ENCODE peak calls at places on chromosomes 12 and 14, in seven cellular contexts. W, M, S, L, I, N and R are unnamed samples.
A peak's percentile ranks its signal among the peaks of the same experiment; 100 is the strongest.

GRCh38 chr14:55706893-55707292 is 126.9 kb downstream of the KTN1 start:
- DNase-seq in S (peak; percentile 60), L (no peak), I (no peak), N (no peak), M (no peak), W (no peak), R (no peak)

GRCh38 chr14:55333785-55334485 is 62.7 kb downstream of the FBXO34 start:
- DNase-seq in I (no peak), W (no peak), S (peak; percentile 45), L (no peak), M (no peak), N (no peak), R (peak; percentile 32)

GRCh38 chr12:39813776-39814175 is 194.2 kb upstream of the ABCD2 start:
- DNase-seq in I (no peak), S (no peak), M (no peak), W (no peak), N (no peak), L (no peak), R (no peak)

GRCh38 chr12:63874897-63875296 is 30.4 kb downstream of the SRGAP1 start:
- DNase-seq in W (no peak), S (no peak), I (no peak), N (no peak), L (no peak), M (no peak), R (no peak)

GRCh38 chr12:8057839-8058238 is 8.3 kb downstream of the C3AR1 start:
- DNase-seq in W (no peak), N (no peak), M (no peak), S (no peak), I (no peak), L (no peak), R (peak; percentile 38)

GRCh38 chr12:67355428-67356385 is 86.5 kb downstream of the CAND1 start:
- DNase-seq in W (peak; percentile 34), M (peak; percentile 79), N (peak; percentile 46), I (peak; percentile 40), L (peak; percentile 83), S (peak; percentile 70), R (peak; percentile 73)

GRCh38 chr14:99425272-99425681 is 55.4 kb downstream of the SETD3 start:
- DNase-seq in N (no peak), I (no peak), S (no peak), M (no peak), W (no peak), L (no peak), R (no peak)

GRCh38 chr12:97308576-97309198 is 153.9 kb upstream of the RMST start:
- DNase-seq in M (peak; percentile 24), I (no peak), S (peak; percentile 65), N (peak; percentile 49), W (peak; percentile 46), L (peak; percentile 60), R (peak; percentile 58)

GRCh38 chr12:108304633-108305032 is 34.5 kb downstream of the CMKLR1 start:
- DNase-seq in L (peak; percentile 60), M (no peak), W (no peak), N (no peak), I (peak; percentile 47), S (no peak), R (peak; percentile 37)

GRCh38 chr14:23910081-23910875 is 43.3 kb upstream of the DHRS4 start:
- DNase-seq in S (peak; percentile 79), L (peak; percentile 94), W (peak; percentile 38), N (no peak), M (peak; percentile 69), I (peak; percentile 73), R (peak; percentile 68)

GRCh38 chr12:3542911-3543310 is 51.9 kb downstream of the PRMT8 start:
- DNase-seq in M (no peak), I (no peak), W (no peak), N (no peak), S (peak; percentile 11), L (no peak), R (peak; percentile 26)

GRCh38 chr14:68444449-68445168 is 348.3 kb downstream of the ZFP36L1 start:
- DNase-seq in W (no peak), L (no peak), M (no peak), S (peak; percentile 64), N (no peak), I (no peak), R (no peak)

GRCh38 chr12:58414398-58414871 is 473.1 kb downstream of the ATP23 start:
- DNase-seq in N (no peak), M (no peak), L (no peak), W (no peak), S (peak; percentile 94), I (no peak), R (peak; percentile 22)

GRCh38 chr12:97404549-97404948 is 58.1 kb upstream of the RMST start:
- DNase-seq in S (peak; percentile 64), M (peak; percentile 78), L (peak; percentile 85), N (peak; percentile 53), I (peak; percentile 61), W (peak; percentile 10), R (peak; percentile 69)

GRCh38 chr12:74770552-74770951 is 232.9 kb downstream of the ATXN7L3B start:
- DNase-seq in L (no peak), M (no peak), N (no peak), W (no peak), S (peak; percentile 24), I (no peak), R (no peak)

GRCh38 chr12:82866946-82867345 is 180.2 kb downstream of the TMTC2 start:
- DNase-seq in M (no peak), L (no peak), S (no peak), N (no peak), W (no peak), I (peak; percentile 12), R (no peak)

GRCh38 chr12:2958432-2959193 is 584 bp upstream of the TEAD4 start:
- DNase-seq in S (peak; percentile 80), M (peak; percentile 46), I (peak; percentile 89), N (peak; percentile 19), W (peak; percentile 33), L (peak; percentile 61), R (peak; percentile 73)

GRCh38 chr12:116303076-116303465 is 25.6 kb upstream of the MED13L start:
- DNase-seq in S (no peak), M (no peak), L (no peak), I (no peak), N (no peak), W (no peak), R (no peak)

GRCh38 chr14:29925106-29925722 is 2.4 kb downstream of the PRKD1 start:
- DNase-seq in M (peak; percentile 26), W (no peak), S (no peak), N (no peak), L (peak; percentile 65), I (no peak), R (no peak)

GRCh38 chr12:110537605-110538409 is 35.7 kb downstream of the RAD9B start:
- DNase-seq in N (no peak), L (no peak), I (no peak), W (no peak), M (no peak), S (no peak), R (peak; percentile 12)

GRCh38 chr12:132219323-132219722 is 75.1 kb downstream of the NOC4L start:
- DNase-seq in S (no peak), N (no peak), L (no peak), M (no peak), I (no peak), W (no peak), R (no peak)

GRCh38 chr12:112555621-112556233 is 137.0 kb downstream of the PTPN11 start:
- DNase-seq in N (no peak), S (peak; percentile 22), M (no peak), L (peak; percentile 49), W (no peak), I (no peak), R (no peak)

GRCh38 chr12:69916541-69917270 is 91.7 kb downstream of the MYRFL start:
- DNase-seq in I (no peak), L (no peak), M (no peak), S (no peak), W (no peak), N (no peak), R (peak; percentile 52)
- H3K4me3 ChIP-seq in I (no peak overlapping the region), L (no peak overlapping the region), M (no peak overlapping the region), S (no peak overlapping the region), W (no peak overlapping the region), N (no peak overlapping the region), R (no peak overlapping the region)

DNA sequence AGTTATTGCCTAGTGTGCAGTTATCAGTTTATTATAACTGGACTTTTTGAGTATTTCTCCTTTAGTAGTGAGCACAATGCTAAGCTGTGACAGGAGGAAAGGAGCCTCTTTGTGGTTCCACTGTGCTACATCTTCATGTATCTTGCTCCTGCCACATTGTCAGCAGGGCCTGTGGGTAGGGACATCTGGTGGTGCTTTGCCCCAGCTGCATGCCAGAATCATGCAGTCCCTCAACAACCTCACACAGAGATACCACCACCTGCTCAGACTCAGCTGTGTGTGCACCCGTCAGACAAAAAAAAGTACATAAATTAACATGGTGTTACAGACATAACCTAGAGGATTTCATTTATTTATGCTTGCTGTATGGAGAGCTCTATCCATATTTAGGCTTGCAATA is 51.1 kb downstream of the MIS18BP1 start:
- DNase-seq in N (peak; percentile 66), L (peak; percentile 43), W (no peak), M (peak; percentile 12), S (peak; percentile 13), I (peak; percentile 3), R (peak; percentile 12)
- TF ChIP-seq EZH2phosphoT487 in N (no peak), L (no peak), W (no peak), M (no peak), S (no peak), I (no peak), R (no peak)

GRCh38 chr12:28973491-28973890 is 175.6 kb upstream of the FAR2 start:
- DNase-seq in N (no peak), S (no peak), M (no peak), I (no peak), L (no peak), W (no peak), R (no peak)

GRCh38 chr12:28974890-28975289 is 174.2 kb upstream of the FAR2 start:
- DNase-seq in N (no peak), S (no peak), M (no peak), L (no peak), I (no peak), W (no peak), R (no peak)

GRCh38 chr12:28974166-28974565 is 174.9 kb upstream of the FAR2 start:
- DNase-seq in M (no peak), N (no peak), I (no peak), W (no peak), L (no peak), S (no peak), R (no peak)

GRCh38 chr12:28975564-28976340 is 173.3 kb upstream of the FAR2 start:
- DNase-seq in W (no peak), L (no peak), M (no peak), I (no peak), N (no peak), S (peak; percentile 57), R (no peak)
- H3K4me3 ChIP-seq in W (no peak overlapping the region), L (no peak overlapping the region), M (no peak overlapping the region), I (no peak overlapping the region), N (no peak overlapping the region), S (no peak overlapping the region), R (no peak overlapping the region)

DNA sequence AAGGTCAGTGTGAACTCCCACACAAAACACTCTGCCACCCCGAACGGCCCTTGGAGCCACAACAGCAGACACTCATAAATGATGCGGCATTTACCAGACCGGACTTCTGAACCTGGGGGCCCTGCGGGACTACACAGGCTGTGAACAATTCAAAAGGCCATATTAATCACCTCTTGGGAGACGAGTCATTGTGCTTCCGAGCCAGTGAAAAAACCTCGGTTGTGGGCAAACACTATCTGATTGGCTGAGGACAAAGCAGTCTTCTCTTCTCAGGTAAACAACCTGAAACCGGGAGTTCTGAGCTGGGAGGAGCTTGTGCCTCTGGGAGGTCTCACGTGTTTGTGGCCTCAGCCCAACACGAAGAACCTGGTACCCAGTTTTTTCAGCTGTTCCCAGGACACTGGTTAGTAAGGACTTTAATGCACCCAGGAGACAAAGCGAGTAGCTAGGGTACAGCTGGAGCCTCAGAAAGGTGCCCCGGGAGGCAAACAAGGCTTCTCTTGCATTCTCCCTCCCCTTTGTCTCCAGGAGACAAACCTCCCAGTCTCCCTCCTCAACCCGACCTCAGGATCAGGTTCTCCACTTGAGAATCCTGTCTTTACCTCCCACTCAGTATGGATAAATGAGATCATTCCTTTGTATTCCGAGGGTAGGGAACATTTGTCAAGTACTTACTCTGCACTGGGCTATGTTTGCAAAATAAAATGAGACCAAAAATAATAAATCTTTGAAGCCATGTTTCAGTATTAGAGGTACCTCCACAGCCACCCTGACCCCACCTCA is 35.2 kb downstream of the VWF start:
- DNase-seq in M (no peak), L (peak; percentile 53), S (peak; percentile 84), W (peak; percentile 77), N (peak; percentile 48), I (no peak), R (peak; percentile 83)
- TF ChIP-seq EZH2phosphoT487 in M (no peak), L (no peak), S (no peak), W (no peak), N (no peak), I (no peak), R (no peak)